ENCODE peak calls at places on chromosomes 3 and 15, in nine cellular contexts. S is fibroblast of pulmonary artery, O is endothelial cell, G is coronary artery, F is MM.1S, X is mesothelial cell of epicardium, Q is BJ, A is retinal pigment epithelial cell, V is GM12865. Z is an unnamed sample.

GRCh38 chr3:132288357-132288756 is 28.9 kb upstream of the ACP3 start:
- DNase-seq in S (peak; percentile 71), O (no peak), G (no peak), F (no peak), X (no peak), Q (no peak), A (no peak), V (no peak), Z (no peak)

GRCh38 chr3:20772869-20773268 is 586.9 kb upstream of the SGO1 start:
- DNase-seq in S (no peak), O (no peak), G (no peak), F (no peak), X (no peak), Q (no peak), A (no peak), V (no peak), Z (no peak)

GRCh38 chr3:61381745-61382392 is 130.6 kb upstream of the FHIT start:
- DNase-seq in S (peak; percentile 36), O (no peak), G (no peak), F (peak; percentile 71), X (no peak), Q (no peak), A (no peak), V (peak; percentile 59), Z (no peak)

GRCh38 chr3:14243782-14244181 is 65.2 kb downstream of the LSM3 start:
- DNase-seq in S (no peak), O (no peak), G (peak; percentile 36), F (no peak), X (no peak), Q (no peak), A (no peak), V (no peak), Z (peak; percentile 72)

GRCh38 chr3:27718459-27718858 is 3.7 kb downstream of the EOMES start:
- DNase-seq in S (no peak), O (no peak), G (no peak), F (no peak), X (no peak), Q (no peak), A (no peak), V (no peak), Z (no peak)

GRCh38 chr15:81957698-81958097 is 88.1 kb downstream of the MEX3B start:
- DNase-seq in S (no peak), O (no peak), G (no peak), F (no peak), X (no peak), Q (no peak), A (no peak), V (no peak), Z (no peak)

GRCh38 chr3:63914312-63914711 is 2.1 kb upstream of the SCAANT1 start:
- DNase-seq in S (peak; percentile 67), O (no peak), G (no peak), F (no peak), X (no peak), Q (no peak), A (peak; percentile 54), V (no peak), Z (no peak)

GRCh38 chr3:109642042-109642441 is 304.7 kb upstream of the DPPA4 start:
- DNase-seq in S (no peak), O (no peak), G (no peak), F (no peak), X (no peak), Q (no peak), A (no peak), V (no peak), Z (no peak)

GRCh38 chr3:11390411-11391171 is 118.4 kb downstream of the ATG7 start:
- DNase-seq in S (no peak), O (no peak), G (no peak), F (no peak), X (no peak), Q (no peak), A (no peak), V (no peak), Z (no peak)

GRCh38 chr15:78047631-78048409 is 29.7 kb downstream of the TBC1D2B start:
- DNase-seq in S (peak; percentile 79), O (no peak), G (no peak), F (no peak), X (no peak), Q (no peak), A (no peak), V (no peak), Z (no peak)

GRCh38 chr3:123884258-123884831 is at the start of gene MYLK:
- DNase-seq in S (peak; percentile 87), O (peak; percentile 85), G (peak; percentile 91), F (peak; percentile 86), X (peak; percentile 60), Q (peak; percentile 85), A (peak; percentile 92), V (peak; percentile 72), Z (no peak)

GRCh38 chr3:123816673-123817207 is 67.4 kb downstream of the MYLK start:
- DNase-seq in S (peak; percentile 89), O (no peak), G (no peak), F (no peak), X (no peak), Q (peak; percentile 89), A (peak; percentile 76), V (no peak), Z (peak; percentile 27)

GRCh38 chr3:122903171-122903570 is 108.3 kb downstream of the SLC49A4 start:
- DNase-seq in S (no peak), O (no peak), G (peak; percentile 55), F (no peak), X (no peak), Q (no peak), A (no peak), V (no peak), Z (peak; percentile 80)

GRCh38 chr15:92079047-92079446 is 225.5 kb downstream of the SLCO3A1 start:
- DNase-seq in S (peak; percentile 22), O (no peak), G (no peak), F (no peak), X (no peak), Q (no peak), A (no peak), V (peak; percentile 54), Z (no peak)
- TF ChIP-seq CTCF in S (peak; percentile 33), O (peak; percentile 67), G (no peak), F (peak; percentile 43), X (peak; percentile 48), Q (peak; percentile 38), A (peak; percentile 48), V (peak; percentile 49), Z (peak; percentile 34)

GRCh38 chr3:157154563-157155333 is 5.2 kb downstream of the CCNL1 start:
- DNase-seq in S (no peak), O (no peak), G (no peak), F (peak; percentile 60), X (no peak), Q (no peak), A (no peak), V (no peak), Z (no peak)
- TF ChIP-seq CTCF in S (no peak), O (no peak), G (no peak), F (peak; percentile 25), X (no peak), Q (no peak), A (no peak), V (no peak), Z (no peak)

GRCh38 chr3:47865192-47865591 is 62.3 kb downstream of the DHX30 start:
- DNase-seq in S (peak; percentile 27), O (no peak), G (peak; percentile 36), F (no peak), X (no peak), Q (no peak), A (no peak), V (no peak), Z (no peak)
- TF ChIP-seq CTCF in S (no peak), O (no peak), G (no peak), F (no peak), X (no peak), Q (no peak), A (peak; percentile 24), V (no peak), Z (peak; percentile 12)

GRCh38 chr3:38742551-38742950 is 73.5 kb downstream of the SCN10A start:
- DNase-seq in S (no peak), O (no peak), G (no peak), F (no peak), X (no peak), Q (no peak), A (no peak), V (no peak), Z (no peak)

GRCh38 chr3:38739396-38739689 is 76.7 kb downstream of the SCN10A start:
- DNase-seq in S (no peak), O (no peak), G (no peak), F (no peak), X (no peak), Q (no peak), A (no peak), V (no peak), Z (no peak)

GRCh38 chr3:38739931-38740330 is 76.1 kb downstream of the SCN10A start:
- DNase-seq in S (no peak), O (no peak), G (no peak), F (no peak), X (no peak), Q (no peak), A (no peak), V (no peak), Z (no peak)

DNA sequence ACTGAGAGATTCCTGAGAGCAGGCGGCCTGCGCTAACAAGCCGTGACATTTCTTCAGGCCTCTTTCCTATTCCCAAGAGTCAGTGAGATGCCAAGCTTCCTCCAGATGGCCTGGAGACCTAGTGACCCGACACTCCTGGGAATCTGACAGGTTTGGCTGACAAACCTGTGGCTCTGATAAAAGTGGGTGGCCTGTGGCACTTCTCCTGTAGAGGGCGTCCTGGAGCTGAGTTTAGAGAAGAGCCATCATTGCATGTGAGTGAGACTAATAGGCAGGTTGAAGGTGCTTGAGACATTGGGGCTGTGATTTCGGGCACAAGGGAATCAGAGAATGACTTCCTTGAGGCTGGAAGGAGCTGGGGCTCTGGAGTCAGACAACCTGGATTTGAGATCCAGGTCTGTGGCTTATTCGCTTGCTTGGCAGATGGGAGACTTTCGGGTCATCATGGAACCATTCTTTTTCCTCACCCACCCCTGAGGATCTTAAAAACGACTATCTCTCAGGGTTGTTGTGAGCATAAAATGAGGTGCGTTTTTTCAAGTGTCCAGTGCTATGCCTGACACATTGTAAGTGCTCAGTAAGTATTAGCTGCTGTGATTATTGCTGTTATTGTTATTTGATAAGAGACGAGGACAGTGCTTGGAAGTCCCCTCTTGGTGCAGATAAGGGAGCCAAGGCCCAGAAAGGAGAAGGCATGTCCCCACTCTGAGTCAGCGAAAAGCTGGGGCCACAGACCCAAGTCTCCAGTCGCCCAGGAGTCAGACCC is 77.2 kb downstream of the SCN10A start:
- DNase-seq in S (peak; percentile 60), O (peak; percentile 84), G (no peak), F (peak; percentile 21), X (no peak), Q (no peak), A (no peak), V (peak; percentile 41), Z (no peak)
- TF ChIP-seq CTCF in S (peak; percentile 88), O (peak; percentile 74), G (no peak), F (peak; percentile 59), X (peak; percentile 42), Q (peak; percentile 69), A (peak; percentile 97), V (peak; percentile 69), Z (peak; percentile 49)

DNA sequence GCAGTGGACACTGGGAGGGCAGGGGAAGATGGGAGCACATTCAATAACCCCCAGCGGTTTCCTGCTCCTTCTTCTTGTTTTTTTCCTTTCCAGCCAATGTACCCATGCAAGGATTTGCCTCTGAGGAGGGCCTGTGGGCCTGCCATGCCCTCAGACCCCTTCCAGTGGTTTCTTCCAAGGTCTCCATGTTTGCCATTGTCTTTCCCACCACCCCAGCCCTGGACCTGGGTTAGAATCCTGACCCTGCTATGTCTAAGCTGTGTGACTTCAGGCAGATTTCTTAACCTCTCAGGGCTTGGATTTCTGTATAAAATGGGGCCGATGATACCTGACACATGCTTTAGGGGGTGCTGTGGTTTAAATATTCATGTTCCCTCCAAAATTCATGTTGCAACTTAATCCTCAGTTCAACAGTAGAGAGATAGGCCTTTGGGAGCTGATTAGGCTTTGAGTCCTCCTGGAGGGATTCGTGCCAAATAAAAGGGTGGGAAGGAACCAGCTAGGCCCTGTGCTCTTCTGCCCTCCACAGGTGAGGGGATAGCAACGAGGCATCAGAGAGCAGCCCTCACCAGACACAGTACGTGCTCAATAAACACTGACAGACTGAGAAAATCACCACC is 46.3 kb upstream of the FLNB start:
- DNase-seq in S (peak; percentile 73), O (no peak), G (no peak), F (peak; percentile 7), X (no peak), Q (no peak), A (no peak), V (peak; percentile 33), Z (no peak)
- TF ChIP-seq CTCF in S (peak; percentile 57), O (peak; percentile 26), G (no peak), F (peak; percentile 28), X (no peak), Q (peak; percentile 54), A (peak; percentile 47), V (peak; percentile 25), Z (peak; percentile 45)

Z was measured in osteocyte.